ENCODE peak calls at places on chromosomes 6 and 20, in seven cellular contexts. One of them, this sample, is unnamed. For H3K36me3 and H3K4me1, the result is how much of the 10 kb centered on the place peaks cover.

GRCh38 chr6:101830501-101831031 is 437.1 kb downstream of the GRIK2 start:
- DNase-seq in HepG2: no peak
- DNase-seq in cardiac muscle cell: no peak
- DNase-seq in tibial nerve: no peak
- DNase-seq in ovary: no peak
- DNase-seq in naive thymus-derived CD4-positive, alpha-beta T cell: no peak
- DNase-seq in heart left ventricle: no peak
- DNase-seq in this sample: no peak

GRCh38 chr6:37029249-37029959 is 23.9 kb downstream of the FGD2 start:
- DNase-seq in tibial nerve: peak
- DNase-seq in cardiac muscle cell: peak
- DNase-seq in heart left ventricle: peak
- DNase-seq in ovary: peak
- DNase-seq in HepG2: peak
- DNase-seq in naive thymus-derived CD4-positive, alpha-beta T cell: no peak
- DNase-seq in this sample: no peak

GRCh38 chr6:140354296-140354695 is 979.8 kb upstream of the CITED2 start:
- DNase-seq in ovary: no peak
- DNase-seq in tibial nerve: no peak
- DNase-seq in cardiac muscle cell: no peak
- DNase-seq in HepG2: no peak
- DNase-seq in naive thymus-derived CD4-positive, alpha-beta T cell: no peak
- DNase-seq in heart left ventricle: no peak
- DNase-seq in this sample: no peak

GRCh38 chr6:74879970-74880369 is 325.9 kb downstream of the COL12A1 start:
- DNase-seq in naive thymus-derived CD4-positive, alpha-beta T cell: no peak
- DNase-seq in tibial nerve: no peak
- DNase-seq in heart left ventricle: no peak
- DNase-seq in ovary: no peak
- DNase-seq in cardiac muscle cell: no peak
- DNase-seq in HepG2: no peak
- DNase-seq in this sample: no peak

GRCh38 chr6:169934699-169935347 is 183.4 kb downstream of the ERMARD start:
- DNase-seq in HepG2: no peak
- DNase-seq in tibial nerve: no peak
- DNase-seq in ovary: no peak
- DNase-seq in naive thymus-derived CD4-positive, alpha-beta T cell: no peak
- DNase-seq in heart left ventricle: no peak
- DNase-seq in cardiac muscle cell: no peak
- DNase-seq in this sample: no peak

GRCh38 chr6:21522773-21523490 is 70.6 kb upstream of the SOX4 start:
- DNase-seq in tibial nerve: no peak
- DNase-seq in HepG2: no peak
- DNase-seq in cardiac muscle cell: no peak
- DNase-seq in heart left ventricle: no peak
- DNase-seq in ovary: no peak
- DNase-seq in naive thymus-derived CD4-positive, alpha-beta T cell: no peak
- DNase-seq in this sample: no peak

GRCh38 chr20:3583765-3584164 is 79.4 kb downstream of the GFRA4 start:
- DNase-seq in tibial nerve: no peak
- DNase-seq in ovary: no peak
- DNase-seq in heart left ventricle: no peak
- DNase-seq in HepG2: no peak
- DNase-seq in naive thymus-derived CD4-positive, alpha-beta T cell: no peak
- DNase-seq in cardiac muscle cell: no peak
- DNase-seq in this sample: no peak

GRCh38 chr6:33313105-33313708 is 671 bp downstream of the TAPBP start:
- DNase-seq in ovary: peak
- DNase-seq in tibial nerve: peak
- DNase-seq in cardiac muscle cell: no peak
- DNase-seq in heart left ventricle: peak
- DNase-seq in HepG2: no peak
- DNase-seq in naive thymus-derived CD4-positive, alpha-beta T cell: peak
- DNase-seq in this sample: no peak

GRCh38 chr6:8130399-8130798 is 28.1 kb upstream of the EEF1E1 start:
- DNase-seq in cardiac muscle cell: no peak
- DNase-seq in heart left ventricle: no peak
- DNase-seq in tibial nerve: no peak
- DNase-seq in HepG2: no peak
- DNase-seq in naive thymus-derived CD4-positive, alpha-beta T cell: no peak
- DNase-seq in ovary: no peak
- DNase-seq in this sample: no peak

GRCh38 chr20:24766826-24767622 is 182.0 kb upstream of the CST7 start:
- DNase-seq in heart left ventricle: no peak
- DNase-seq in HepG2: no peak
- DNase-seq in cardiac muscle cell: no peak
- DNase-seq in ovary: no peak
- DNase-seq in naive thymus-derived CD4-positive, alpha-beta T cell: no peak
- DNase-seq in tibial nerve: no peak
- DNase-seq in this sample: no peak

GRCh38 chr6:95576621-95577316 is 566 bp upstream of the MANEA start:
- DNase-seq in HepG2: no peak
- DNase-seq in heart left ventricle: no peak
- DNase-seq in cardiac muscle cell: no peak
- DNase-seq in ovary: no peak
- DNase-seq in naive thymus-derived CD4-positive, alpha-beta T cell: peak
- DNase-seq in tibial nerve: no peak
- DNase-seq in this sample: no peak

GRCh38 chr20:2729251-2729713 is 36.7 kb downstream of the EBF4 start:
- DNase-seq in HepG2: no peak
- DNase-seq in cardiac muscle cell: peak
- DNase-seq in naive thymus-derived CD4-positive, alpha-beta T cell: peak
- DNase-seq in tibial nerve: no peak
- DNase-seq in heart left ventricle: no peak
- DNase-seq in ovary: no peak
- DNase-seq in this sample: no peak

GRCh38 chr6:130796313-130796905 is 30.8 kb upstream of the SMLR1 start:
- DNase-seq in cardiac muscle cell: no peak
- DNase-seq in HepG2: no peak
- DNase-seq in tibial nerve: peak
- DNase-seq in naive thymus-derived CD4-positive, alpha-beta T cell: no peak
- DNase-seq in heart left ventricle: peak
- DNase-seq in ovary: no peak
- DNase-seq in this sample: no peak

GRCh38 chr6:151119823-151120524 is 119.8 kb upstream of the AKAP12 start:
- DNase-seq in HepG2: peak
- DNase-seq in heart left ventricle: no peak
- DNase-seq in ovary: no peak
- DNase-seq in naive thymus-derived CD4-positive, alpha-beta T cell: no peak
- DNase-seq in cardiac muscle cell: peak
- DNase-seq in tibial nerve: no peak
- DNase-seq in this sample: no peak

GRCh38 chr20:58310291-58310782 is 822 bp downstream of the RAB22A start:
- DNase-seq in heart left ventricle: no peak
- DNase-seq in tibial nerve: no peak
- DNase-seq in HepG2: peak
- DNase-seq in cardiac muscle cell: no peak
- DNase-seq in ovary: no peak
- DNase-seq in naive thymus-derived CD4-positive, alpha-beta T cell: no peak
- DNase-seq in this sample: no peak

GRCh38 chr6:45436544-45437440 is 59.1 kb upstream of the SUPT3H start:
- DNase-seq in tibial nerve: no peak
- DNase-seq in HepG2: no peak
- DNase-seq in naive thymus-derived CD4-positive, alpha-beta T cell: no peak
- DNase-seq in cardiac muscle cell: no peak
- DNase-seq in ovary: no peak
- DNase-seq in heart left ventricle: peak
- DNase-seq in this sample: no peak

GRCh38 chr6:75155586-75155985 is 50.3 kb downstream of the COL12A1 start:
- DNase-seq in ovary: no peak
- DNase-seq in cardiac muscle cell: no peak
- DNase-seq in heart left ventricle: no peak
- DNase-seq in tibial nerve: no peak
- DNase-seq in HepG2: no peak
- DNase-seq in naive thymus-derived CD4-positive, alpha-beta T cell: no peak
- DNase-seq in this sample: no peak

GRCh38 chr20:24578605-24579004 is 109.2 kb downstream of the SYNDIG1 start:
- DNase-seq in cardiac muscle cell: no peak
- DNase-seq in naive thymus-derived CD4-positive, alpha-beta T cell: no peak
- DNase-seq in heart left ventricle: no peak
- DNase-seq in ovary: no peak
- DNase-seq in tibial nerve: no peak
- DNase-seq in HepG2: no peak
- DNase-seq in this sample: no peak

GRCh38 chr20:17849901-17850673 is 118.5 kb downstream of the SNX5 start:
- DNase-seq in heart left ventricle: peak
- DNase-seq in cardiac muscle cell: no peak
- DNase-seq in ovary: no peak
- DNase-seq in naive thymus-derived CD4-positive, alpha-beta T cell: no peak
- DNase-seq in HepG2: peak
- DNase-seq in tibial nerve: peak
- DNase-seq in this sample: no peak

GRCh38 chr20:916825-917224 is 691 bp upstream of the ANGPT4 start:
- DNase-seq in naive thymus-derived CD4-positive, alpha-beta T cell: no peak
- DNase-seq in cardiac muscle cell: peak
- DNase-seq in ovary: no peak
- DNase-seq in tibial nerve: no peak
- DNase-seq in HepG2: no peak
- DNase-seq in heart left ventricle: no peak
- DNase-seq in this sample: no peak

GRCh38 chr6:31780507-31781243 is 3.5 kb upstream of the VWA7 start:
- DNase-seq in cardiac muscle cell: no peak
- DNase-seq in tibial nerve: no peak
- DNase-seq in ovary: no peak
- DNase-seq in naive thymus-derived CD4-positive, alpha-beta T cell: no peak
- DNase-seq in heart left ventricle: no peak
- DNase-seq in HepG2: no peak
- DNase-seq in this sample: no peak
- H3K36me3 ChIP-seq in cardiac muscle cell: under half
- H3K36me3 ChIP-seq in tibial nerve: under half
- H3K36me3 ChIP-seq in ovary: under half
- H3K36me3 ChIP-seq in naive thymus-derived CD4-positive, alpha-beta T cell: under half
- H3K36me3 ChIP-seq in heart left ventricle: under half
- H3K36me3 ChIP-seq in HepG2: under half
- H3K36me3 ChIP-seq in this sample: under half

DNA sequence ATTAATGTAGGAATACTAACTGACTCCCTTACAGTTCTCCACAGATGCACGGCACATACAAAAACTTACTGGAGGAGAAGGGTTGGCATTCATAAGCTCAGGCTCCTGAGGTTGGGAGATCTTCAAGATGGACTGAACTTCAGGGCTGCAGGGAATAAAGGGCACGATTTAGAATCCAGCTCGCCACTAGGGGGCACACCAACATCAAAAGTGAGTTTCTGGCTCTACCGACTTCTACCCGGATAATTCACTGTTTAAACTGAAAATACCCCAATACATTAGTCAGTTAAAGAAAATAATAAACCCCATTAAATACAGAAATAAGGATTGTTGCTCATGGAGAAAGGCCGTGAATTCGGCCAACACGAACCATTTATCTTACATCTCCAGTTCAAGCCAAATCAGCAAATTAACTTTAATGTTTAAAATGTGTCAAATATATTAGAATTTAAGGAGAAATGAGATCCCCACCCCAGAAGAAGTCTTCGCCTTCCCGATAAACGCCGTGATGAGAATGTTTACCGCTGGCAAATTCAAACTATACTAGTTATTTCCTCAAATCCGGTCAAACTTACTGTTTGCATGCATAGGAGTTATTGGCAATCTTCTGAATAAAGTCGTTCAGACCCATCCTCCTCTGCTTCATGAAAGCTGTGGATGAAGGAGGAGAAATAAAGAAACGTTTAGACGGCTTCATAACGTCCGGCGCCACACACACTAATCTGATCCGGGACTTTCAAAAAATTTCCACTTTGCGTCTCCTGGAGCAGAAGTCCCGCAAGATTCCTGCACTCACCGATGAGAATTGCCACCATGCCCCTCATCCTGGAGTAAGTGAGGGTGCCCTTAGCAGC is 121.7 kb upstream of the SLC2A12 start:
- DNase-seq in cardiac muscle cell: peak
- DNase-seq in HepG2: peak
- DNase-seq in naive thymus-derived CD4-positive, alpha-beta T cell: peak
- DNase-seq in heart left ventricle: peak
- DNase-seq in ovary: peak
- DNase-seq in tibial nerve: peak
- DNase-seq in this sample: no peak
- H3K4me1 ChIP-seq in cardiac muscle cell: under half
- H3K4me1 ChIP-seq in HepG2: half or more
- H3K4me1 ChIP-seq in naive thymus-derived CD4-positive, alpha-beta T cell: under half
- H3K4me1 ChIP-seq in heart left ventricle: under half
- H3K4me1 ChIP-seq in ovary: under half
- H3K4me1 ChIP-seq in tibial nerve: under half
- H3K4me1 ChIP-seq in this sample: under half

DNA sequence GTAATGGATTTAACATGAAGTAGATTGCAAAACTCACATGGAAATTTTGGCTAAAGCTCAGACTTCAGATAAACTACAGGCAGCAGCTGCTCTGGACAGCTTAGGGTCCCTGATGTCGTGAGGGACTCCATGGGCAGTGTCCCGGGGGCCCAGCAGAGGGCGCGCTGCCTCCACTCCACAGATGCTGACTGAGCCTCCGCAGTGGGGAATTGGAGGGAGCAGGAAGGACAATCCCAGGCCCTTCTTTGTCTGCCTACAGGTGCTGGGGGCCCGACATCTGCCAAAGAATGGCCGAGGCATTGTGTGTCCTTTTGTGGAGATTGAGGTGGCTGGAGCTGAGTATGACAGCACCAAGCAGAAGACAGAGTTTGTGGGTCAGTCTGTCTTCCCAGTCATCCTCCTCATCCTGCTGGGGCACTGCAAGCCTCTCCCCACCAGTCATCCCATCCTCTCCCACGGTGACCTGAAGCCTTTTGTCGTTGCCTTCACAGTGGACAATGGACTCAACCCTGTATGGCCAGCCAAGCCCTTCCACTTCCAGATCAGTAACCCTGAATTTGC is 35.9 kb downstream of the PLCG1 start:
- DNase-seq in HepG2: peak
- DNase-seq in tibial nerve: peak
- DNase-seq in naive thymus-derived CD4-positive, alpha-beta T cell: peak
- DNase-seq in cardiac muscle cell: peak
- DNase-seq in heart left ventricle: peak
- DNase-seq in ovary: peak
- DNase-seq in this sample: no peak
- H3K36me3 ChIP-seq in HepG2: half or more
- H3K36me3 ChIP-seq in tibial nerve: under half
- H3K36me3 ChIP-seq in naive thymus-derived CD4-positive, alpha-beta T cell: under half
- H3K36me3 ChIP-seq in cardiac muscle cell: half or more
- H3K36me3 ChIP-seq in heart left ventricle: under half
- H3K36me3 ChIP-seq in ovary: under half
- H3K36me3 ChIP-seq in this sample: under half

GRCh38 chr6:116666869-116667268 is 1.7 kb downstream of the ZUP1 start:
- DNase-seq in tibial nerve: no peak
- DNase-seq in cardiac muscle cell: no peak
- DNase-seq in naive thymus-derived CD4-positive, alpha-beta T cell: no peak
- DNase-seq in heart left ventricle: no peak
- DNase-seq in HepG2: no peak
- DNase-seq in ovary: no peak
- DNase-seq in this sample: no peak
- H3K4me1 ChIP-seq in tibial nerve: under half
- H3K4me1 ChIP-seq in cardiac muscle cell: under half
- H3K4me1 ChIP-seq in naive thymus-derived CD4-positive, alpha-beta T cell: under half
- H3K4me1 ChIP-seq in heart left ventricle: under half
- H3K4me1 ChIP-seq in HepG2: under half
- H3K4me1 ChIP-seq in ovary: under half
- H3K4me1 ChIP-seq in this sample: under half

GRCh38 chr6:89790403-89790802 is 29.2 kb downstream of the MDN1 start:
- DNase-seq in heart left ventricle: no peak
- DNase-seq in tibial nerve: no peak
- DNase-seq in HepG2: no peak
- DNase-seq in naive thymus-derived CD4-positive, alpha-beta T cell: no peak
- DNase-seq in cardiac muscle cell: no peak
- DNase-seq in ovary: no peak
- DNase-seq in this sample: no peak
- H3K36me3 ChIP-seq in heart left ventricle: under half
- H3K36me3 ChIP-seq in tibial nerve: under half
- H3K36me3 ChIP-seq in HepG2: under half
- H3K36me3 ChIP-seq in naive thymus-derived CD4-positive, alpha-beta T cell: under half
- H3K36me3 ChIP-seq in cardiac muscle cell: under half
- H3K36me3 ChIP-seq in ovary: under half
- H3K36me3 ChIP-seq in this sample: under half

This sample was measured in esophagus squamous epithelium.